ENCODE peak calls at places on chromosomes 5 and 9, in five cellular contexts. D is posterior cingulate gyrus; Y is stimulated activated CD4-positive, alpha-beta T cell treated with anti-CD3 and anti-CD28 coated beads, Interleukin-2, amount 100 ng/mL, for 48 hours; Q is left kidney; R is AG09319. J is an unnamed sample.

GRCh38 chr9:127903557-127904475 is 4.4 kb upstream of the ST6GALNAC6 start:
- DNase-seq in D (no peak), Q (peak; percentile 89), R (no peak), Y (peak; percentile 83), J (no peak)

GRCh38 chr5:103624035-103624461 is 61.5 kb upstream of the NUDT12 start:
- DNase-seq in R (peak; percentile 1), D (no peak), Q (no peak), Y (no peak), J (no peak)

GRCh38 chr9:8857330-8858249 is 1058.0 kb upstream of the DMAC1 start:
- DNase-seq in D (peak; percentile 79), Y (peak; percentile 1), Q (peak; percentile 92), R (no peak), J (no peak)

GRCh38 chr5:11319851-11320580 is 559.0 kb upstream of the DAP start:
- DNase-seq in R (no peak), D (no peak), Y (no peak), Q (no peak), J (no peak)

GRCh38 chr5:36870399-36871040 is 6.0 kb upstream of the NIPBL start:
- DNase-seq in Q (peak; percentile 83), D (no peak), Y (no peak), R (no peak), J (no peak)

GRCh38 chr5:178223828-178224335 is 8.7 kb downstream of the PHYKPL start:
- DNase-seq in R (no peak), D (no peak), Y (no peak), Q (peak; percentile 89), J (no peak)

GRCh38 chr5:178483620-178484019 is 106.6 kb downstream of the COL23A1 start:
- DNase-seq in R (no peak), Q (no peak), D (no peak), Y (peak; percentile 7), J (no peak)

GRCh38 chr5:151572657-151573368 is 18.3 kb downstream of the FAT2 start:
- DNase-seq in D (no peak), R (no peak), Q (no peak), Y (no peak), J (no peak)

GRCh38 chr5:135468086-135468485 is 15.9 kb upstream of the TIFAB start:
- DNase-seq in R (no peak), Q (no peak), Y (no peak), D (no peak), J (no peak)

GRCh38 chr5:74625742-74626241 is 14.7 kb downstream of the ENC1 start:
- DNase-seq in R (no peak), Q (no peak), Y (no peak), D (no peak), J (no peak)

GRCh38 chr9:8388132-8388531 is 588.6 kb upstream of the DMAC1 start:
- DNase-seq in Y (no peak), D (no peak), R (no peak), Q (no peak), J (no peak)

GRCh38 chr5:175591293-175591692 is 66.6 kb upstream of the HRH2 start:
- DNase-seq in Y (no peak), D (no peak), Q (no peak), R (no peak), J (no peak)

GRCh38 chr5:1003296-1003937 is 5.2 kb upstream of the NKD2 start:
- DNase-seq in D (no peak), Q (no peak), Y (no peak), R (no peak), J (no peak)

GRCh38 chr5:135073771-135074345 is 39.8 kb upstream of the PITX1 start:
- DNase-seq in Y (no peak), Q (no peak), R (no peak), D (peak; percentile 5), J (no peak)

GRCh38 chr5:132046915-132047314 is 13.5 kb upstream of the IL3 start:
- DNase-seq in Y (no peak), Q (no peak), D (no peak), R (no peak), J (no peak)

GRCh38 chr9:11199335-11199734 is 586.5 kb upstream of the PTPRD start:
- DNase-seq in D (no peak), Q (no peak), Y (no peak), R (no peak), J (peak; percentile 22)

GRCh38 chr5:54211912-54212311 is 98.5 kb downstream of the ARL15 start:
- DNase-seq in Q (no peak), D (no peak), R (no peak), Y (no peak), J (no peak)

GRCh38 chr5:177496111-177497010 is 1.0 kb downstream of the PDLIM7 start:
- DNase-seq in D (no peak), R (peak; percentile 91), Q (peak; percentile 97), Y (no peak), J (no peak)

GRCh38 chr9:61667559-61668121 is 477.8 kb downstream of the SPATA31A7 start:
- DNase-seq in D (no peak), Q (no peak), R (no peak), Y (no peak), J (no peak)

GRCh38 chr9:135136481-135136880 is 49.0 kb downstream of the OLFM1 start:
- DNase-seq in Q (no peak), Y (no peak), D (no peak), R (no peak), J (no peak)

J was measured in iPS DF 6.9.